ENCODE peak calls at places on chromosome X, in four cellular contexts. J is T1000, Y is fibroblast of mammary gland, R is DND-41. M is an unnamed sample.

GRCh38 chrX:7582191-7582590 is 260.8 kb upstream of the VCX start:
- DNase-seq in J (no peak), Y (no peak), R (no peak), M (peak)

GRCh38 chrX:154444001-154444754 is at the start of gene FAM50A:
- DNase-seq in J (peak), Y (peak), R (peak), M (peak)

GRCh38 chrX:11100281-11101035 is 10.7 kb upstream of the HCCS start:
- DNase-seq in J (peak), Y (peak), R (no peak), M (peak)

GRCh38 chrX:103919336-103919682 is 43.1 kb upstream of the TMSB15B start:
- DNase-seq in J (no peak), Y (peak), R (peak), M (peak)

GRCh38 chrX:69379412-69379811 is 124.7 kb upstream of the NALF2 start:
- DNase-seq in J (no peak), Y (no peak), R (no peak), M (no peak)

GRCh38 chrX:113804293-113804692 is 779.6 kb upstream of the HTR2C start:
- DNase-seq in J (no peak), Y (no peak), R (no peak), M (no peak)

GRCh38 chrX:48715066-48715465 is 18.5 kb downstream of the SUV39H1 start:
- DNase-seq in J (no peak), Y (peak), R (no peak), M (no peak)

GRCh38 chrX:13068651-13069050 is 24.2 kb upstream of the FAM9C start:
- DNase-seq in J (no peak), Y (no peak), R (no peak), M (no peak)

GRCh38 chrX:123756320-123756719 is 23.5 kb upstream of the THOC2 start:
- DNase-seq in J (no peak), Y (peak), R (no peak), M (no peak)